ENCODE peak calls at places on chromosome 14, in six cellular contexts. Y, L, N, F, M and I are unnamed samples.

GRCh38 chr14:72366619-72367018 is 434.4 kb downstream of the RGS6 start:
- DNase-seq in Y (no peak), L (no peak), N (no peak), F (no peak), M (no peak), I (peak)

GRCh38 chr14:37179896-37180502 is 7.6 kb upstream of the SLC25A21 start:
- DNase-seq in Y (no peak), L (no peak), N (no peak), F (no peak), M (no peak), I (no peak)

GRCh38 chr14:93959239-93960107 is 16.9 kb downstream of the ASB2 start:
- DNase-seq in Y (peak), L (peak), N (peak), F (no peak), M (peak), I (no peak)

GRCh38 chr14:61671086-61671485 is 24.2 kb upstream of the HIF1A start:
- DNase-seq in Y (no peak), L (no peak), N (no peak), F (no peak), M (peak), I (no peak)

GRCh38 chr14:98120831-98121464 is 1151.0 kb downstream of the BCL11B start:
- DNase-seq in Y (no peak), L (no peak), N (no peak), F (no peak), M (no peak), I (no peak)

GRCh38 chr14:95452176-95452889 is 64.1 kb downstream of the SYNE3 start:
- DNase-seq in Y (peak), L (no peak), N (no peak), F (no peak), M (peak), I (no peak)

GRCh38 chr14:60637490-60638452 is 11.5 kb downstream of the SIX1 start:
- DNase-seq in Y (no peak), L (no peak), N (no peak), F (no peak), M (no peak), I (peak)

GRCh38 chr14:105010106-105010505 is 10.8 kb downstream of the CDCA4 start:
- DNase-seq in Y (no peak), L (no peak), N (no peak), F (no peak), M (no peak), I (no peak)

GRCh38 chr14:67187826-67188225 is 1.4 kb upstream of the GARIN2 start:
- DNase-seq in Y (no peak), L (no peak), N (no peak), F (no peak), M (no peak), I (no peak)

GRCh38 chr14:99412122-99413061 is 68.3 kb downstream of the SETD3 start:
- DNase-seq in Y (no peak), L (no peak), N (no peak), F (no peak), M (no peak), I (no peak)

GRCh38 chr14:102487204-102487577 is 22.4 kb downstream of the ANKRD9 start:
- DNase-seq in Y (no peak), L (no peak), N (no peak), F (no peak), M (no peak), I (no peak)

GRCh38 chr14:71488703-71489141 is 443.5 kb upstream of the RGS6 start:
- DNase-seq in Y (no peak), L (no peak), N (no peak), F (no peak), M (no peak), I (no peak)

GRCh38 chr14:30005114-30005698 is 77.6 kb upstream of the PRKD1 start:
- DNase-seq in Y (peak), L (no peak), N (no peak), F (no peak), M (no peak), I (peak)

GRCh38 chr14:68945585-68946289 is 33.4 kb downstream of the ACTN1 start:
- DNase-seq in Y (no peak), L (peak), N (no peak), F (no peak), M (no peak), I (no peak)

GRCh38 chr14:77086951-77087350 is 11.1 kb upstream of the CIPC start:
- DNase-seq in Y (no peak), L (no peak), N (no peak), F (no peak), M (no peak), I (no peak)

GRCh38 chr14:88029500-88029899 is 24.6 kb downstream of the GPR65 start:
- DNase-seq in Y (no peak), L (no peak), N (no peak), F (no peak), M (no peak), I (no peak)

GRCh38 chr14:105876158-105876557 is 349.8 kb downstream of the TMEM121 start:
- DNase-seq in Y (no peak), L (no peak), N (peak), F (no peak), M (no peak), I (no peak)

GRCh38 chr14:101810897-101811620 is 49.5 kb downstream of the PPP2R5C start:
- DNase-seq in Y (no peak), L (no peak), N (no peak), F (no peak), M (no peak), I (no peak)

GRCh38 chr14:55942826-55943225 is 175.4 kb upstream of the PELI2 start:
- DNase-seq in Y (no peak), L (no peak), N (no peak), F (no peak), M (no peak), I (no peak)

GRCh38 chr14:84826349-84826748 is 703.6 kb upstream of the FLRT2 start:
- DNase-seq in Y (no peak), L (no peak), N (no peak), F (no peak), M (no peak), I (no peak)

GRCh38 chr14:71314717-71315116 is 407.5 kb downstream of the PCNX1 start:
- DNase-seq in Y (no peak), L (no peak), N (no peak), F (no peak), M (no peak), I (no peak)

GRCh38 chr14:79649856-79650255 is 561.4 kb downstream of the DIO2 start:
- DNase-seq in Y (no peak), L (no peak), N (no peak), F (no peak), M (no peak), I (no peak)

GRCh38 chr14:61565836-61566536 is 129.3 kb upstream of the HIF1A start:
- DNase-seq in Y (no peak), L (no peak), N (no peak), F (no peak), M (no peak), I (no peak)

GRCh38 chr14:38481939-38482678 is 226.2 kb upstream of the CLEC14A start:
- DNase-seq in Y (no peak), L (no peak), N (no peak), F (no peak), M (no peak), I (no peak)

GRCh38 chr14:88426271-88426670 is 40.8 kb downstream of the SPATA7 start:
- DNase-seq in Y (no peak), L (no peak), N (no peak), F (peak), M (no peak), I (no peak)

GRCh38 chr14:72902802-72903530 is 9.1 kb upstream of the DPF3 start:
- DNase-seq in Y (no peak), L (no peak), N (no peak), F (no peak), M (no peak), I (no peak)

GRCh38 chr14:56587701-56588100 is 8.1 kb downstream of the TMEM260 start:
- DNase-seq in Y (no peak), L (no peak), N (no peak), F (no peak), M (no peak), I (no peak)

GRCh38 chr14:50784683-50785505 is 46.1 kb downstream of the NIN start:
- DNase-seq in Y (no peak), L (no peak), N (no peak), F (no peak), M (no peak), I (no peak)

GRCh38 chr14:50786821-50787464 is 44.0 kb downstream of the NIN start:
- DNase-seq in Y (no peak), L (no peak), N (no peak), F (no peak), M (peak), I (no peak)

GRCh38 chr14:50783542-50783941 is 47.4 kb downstream of the NIN start:
- DNase-seq in Y (no peak), L (no peak), N (no peak), F (no peak), M (no peak), I (no peak)

GRCh38 chr14:50790568-50790967 is 40.4 kb downstream of the NIN start:
- DNase-seq in Y (no peak), L (no peak), N (no peak), F (no peak), M (peak), I (no peak)

GRCh38 chr14:50785506-50786063 is 45.4 kb downstream of the NIN start:
- DNase-seq in Y (no peak), L (no peak), N (no peak), F (no peak), M (peak), I (no peak)
- H3K27ac ChIP-seq in Y (no peak), L (peak), N (no peak), F (peak), M (peak), I (no peak)

GRCh38 chr14:21915814-21916213 is 242.2 kb upstream of the OR4E1 start:
- DNase-seq in Y (no peak), L (no peak), N (no peak), F (no peak), M (no peak), I (no peak)

GRCh38 chr14:21913759-21914158 is 240.1 kb upstream of the OR4E1 start:
- DNase-seq in Y (peak), L (peak), N (peak), F (no peak), M (peak), I (no peak)

GRCh38 chr14:21923820-21924219 is 250.2 kb upstream of the OR4E1 start:
- DNase-seq in Y (no peak), L (no peak), N (no peak), F (no peak), M (peak), I (no peak)

GRCh38 chr14:21921453-21921852 is 247.8 kb upstream of the OR4E1 start:
- DNase-seq in Y (no peak), L (no peak), N (no peak), F (no peak), M (no peak), I (no peak)

DNA sequence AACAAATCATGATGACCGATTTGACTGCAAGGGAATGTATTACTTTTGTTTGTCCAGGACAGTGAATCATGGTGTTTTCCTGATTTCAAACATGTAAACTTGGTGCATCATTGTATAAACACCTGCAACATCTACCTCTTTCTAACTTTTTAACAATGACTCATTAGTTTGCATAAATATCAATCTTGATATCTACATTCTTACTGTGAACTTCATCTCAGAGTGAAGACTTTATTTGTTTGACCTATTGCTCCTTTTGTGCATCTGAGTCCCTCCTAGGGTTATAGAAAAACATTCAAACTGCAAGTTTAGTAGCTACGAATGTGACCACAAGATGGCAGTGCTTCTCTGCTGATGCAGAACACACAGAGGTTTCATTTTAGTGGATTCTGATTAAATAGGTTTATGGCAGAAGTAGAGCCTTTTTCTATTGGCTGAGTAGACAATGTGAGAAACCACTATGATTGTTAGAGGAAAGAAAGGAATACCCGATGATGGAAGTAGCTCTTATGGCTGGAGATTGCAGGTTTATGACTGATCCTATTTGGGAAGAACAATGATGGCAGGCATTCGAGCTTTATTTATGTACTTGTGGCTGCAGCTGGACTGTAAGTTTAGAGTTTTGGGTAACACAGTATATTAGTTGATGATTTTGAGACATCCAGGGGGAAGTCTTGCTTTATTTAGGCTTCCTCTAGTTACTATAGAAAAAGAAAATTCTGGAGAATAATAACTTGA is 244.2 kb upstream of the OR4E1 start:
- DNase-seq in Y (peak), L (peak), N (no peak), F (no peak), M (peak), I (no peak)
- H3K27ac ChIP-seq in Y (no peak), L (no peak), N (no peak), F (no peak), M (peak), I (no peak)

DNA sequence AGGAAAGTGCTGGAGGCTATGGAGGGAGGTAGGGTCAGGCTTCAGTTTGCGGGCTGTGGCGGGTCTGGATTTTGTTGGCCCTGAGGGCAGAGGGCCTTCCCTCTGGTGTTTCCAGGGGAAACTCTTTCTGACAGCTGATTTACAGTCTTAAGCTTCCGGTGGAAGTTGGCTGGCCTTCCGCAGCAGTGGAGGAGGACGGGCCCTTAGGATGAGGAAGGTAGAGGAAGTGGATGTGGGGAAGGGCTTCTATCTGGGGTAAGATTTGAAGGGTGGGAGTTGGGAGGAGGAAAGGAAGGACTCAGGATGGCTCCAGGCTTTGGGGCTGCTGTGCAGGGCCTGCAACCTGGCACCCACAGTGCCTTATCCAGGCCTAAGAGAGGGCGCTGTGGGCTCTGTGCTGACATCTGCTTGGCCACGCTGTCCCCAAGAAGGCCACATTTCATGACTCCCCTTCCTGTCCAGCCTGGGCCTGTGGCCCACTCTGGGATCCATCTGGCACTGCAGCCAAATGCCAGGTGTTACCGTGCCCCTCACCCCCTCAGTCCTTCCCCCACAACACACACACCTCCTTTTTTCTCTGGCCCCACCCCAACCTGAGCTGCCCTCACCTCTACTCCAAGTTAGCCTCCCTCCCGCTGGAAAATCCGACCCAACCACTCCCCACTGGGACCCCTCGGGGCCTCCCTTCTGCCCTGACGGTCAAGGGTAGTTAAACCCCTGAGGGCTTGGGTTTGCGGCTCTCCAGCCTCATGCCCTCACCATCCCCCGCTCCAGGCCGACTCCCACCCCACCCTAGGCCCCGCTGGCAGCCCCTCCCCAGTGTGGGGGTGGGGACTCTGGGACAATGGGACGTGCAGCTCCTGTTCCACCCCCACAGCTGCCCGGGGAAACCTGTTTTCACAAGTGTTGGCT is 7.7 kb upstream of the PPP1R13B start:
- DNase-seq in Y (no peak), L (peak), N (no peak), F (peak), M (no peak), I (peak)
- H3K27ac ChIP-seq in Y (no peak), L (peak), N (no peak), F (peak), M (no peak), I (peak)

GRCh38 chr14:22500525-22500924 is 88.5 kb downstream of the DAD1 start:
- DNase-seq in Y (no peak), L (no peak), N (no peak), F (no peak), M (no peak), I (no peak)

GRCh38 chr14:22497144-22497423 is 91.9 kb downstream of the DAD1 start:
- DNase-seq in Y (no peak), L (no peak), N (no peak), F (no peak), M (no peak), I (no peak)

GRCh38 chr14:22494486-22495135 is 94.4 kb downstream of the DAD1 start:
- DNase-seq in Y (no peak), L (no peak), N (no peak), F (no peak), M (no peak), I (no peak)

GRCh38 chr14:22500954-22501353 is 88.1 kb downstream of the DAD1 start:
- DNase-seq in Y (no peak), L (no peak), N (no peak), F (no peak), M (no peak), I (no peak)

GRCh38 chr14:22497671-22498093 is 91.3 kb downstream of the DAD1 start:
- DNase-seq in Y (no peak), L (no peak), N (no peak), F (no peak), M (no peak), I (no peak)
- H3K27ac ChIP-seq in Y (no peak), L (no peak), N (no peak), F (no peak), M (no peak), I (no peak)

GRCh38 chr14:75273272-75274044 is 5.2 kb upstream of the FOS start:
- DNase-seq in Y (no peak), L (peak), N (no peak), F (no peak), M (no peak), I (no peak)
- H3K27ac ChIP-seq in Y (no peak), L (peak), N (no peak), F (peak), M (no peak), I (no peak)